ENCODE peak calls at places on chromosome 15, in eight cellular contexts. C, G, I, T, W, R, Q and X are unnamed samples.

GRCh38 chr15:74825895-74826294 is 532 bp upstream of the CPLX3 start:
- DNase-seq in G (no peak), T (no peak), W (no peak), Q (no peak), C (no peak), I (no peak), R (no peak), X (no peak)

GRCh38 chr15:51585953-51586352 is 36.6 kb downstream of the DMXL2 start:
- DNase-seq in Q (no peak), R (no peak), G (no peak), C (no peak), W (no peak), I (no peak), T (no peak), X (no peak)

GRCh38 chr15:96893159-96893906 is 562.8 kb downstream of the NR2F2 start:
- DNase-seq in Q (peak), C (peak), W (peak), I (peak), R (no peak), T (peak), G (no peak), X (no peak)

GRCh38 chr15:76310470-76311070 is 699 bp downstream of the ETFA start:
- DNase-seq in Q (peak), C (peak), T (peak), I (no peak), R (no peak), G (no peak), W (no peak), X (no peak)

GRCh38 chr15:24955549-24955929 is 752 bp downstream of the SNRPN start:
- DNase-seq in T (no peak), Q (peak), I (no peak), G (no peak), W (no peak), C (no peak), R (peak), X (no peak)

GRCh38 chr15:98221144-98221543 is 260.6 kb downstream of the ARRDC4 start:
- DNase-seq in T (no peak), W (no peak), I (no peak), R (no peak), C (no peak), Q (no peak), G (no peak), X (no peak)

GRCh38 chr15:66698318-66698961 is 3.6 kb upstream of the SMAD6 start:
- DNase-seq in W (peak), I (peak), G (peak), C (peak), T (peak), Q (peak), R (peak), X (no peak)

GRCh38 chr15:73930371-73930770 is 4.1 kb downstream of the LOXL1 start:
- DNase-seq in W (no peak), C (peak), Q (peak), I (no peak), G (no peak), T (no peak), R (peak), X (peak)

GRCh38 chr15:40830884-40831283 is 2.4 kb upstream of the PPP1R14D start:
- DNase-seq in C (no peak), W (no peak), I (no peak), T (no peak), R (no peak), G (no peak), Q (no peak), X (no peak)

DNA sequence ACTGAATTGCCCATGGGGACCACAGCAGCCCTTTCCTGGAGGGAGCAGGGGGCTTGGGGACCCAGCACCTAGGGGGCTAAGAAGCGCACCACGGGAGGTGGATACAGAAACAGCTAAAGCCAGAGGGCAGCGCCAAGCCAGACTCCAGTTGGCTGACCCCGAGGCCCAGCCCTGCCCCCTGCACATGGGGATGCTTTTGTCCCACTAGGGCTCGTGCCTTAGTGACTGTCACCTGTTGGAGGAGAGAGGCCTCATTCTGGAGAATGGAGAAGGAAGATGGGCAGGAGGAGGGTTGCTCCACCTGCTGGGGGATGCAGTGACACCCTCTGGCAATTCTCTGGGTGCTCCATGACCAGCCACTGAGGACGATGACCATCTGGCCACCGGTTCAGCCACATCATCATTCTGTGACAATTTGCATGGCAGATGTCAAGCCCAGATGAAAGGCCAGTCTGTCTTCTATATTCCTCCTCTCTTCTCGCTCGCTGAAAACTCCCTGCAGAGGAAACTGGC is 167.8 kb upstream of the TLE3 start:
- DNase-seq in C (no peak), R (no peak), T (no peak), I (no peak), Q (no peak), W (no peak), G (no peak), X (no peak)
- TF ChIP-seq CTCF in C (no peak), R (no peak), T (peak), I (peak), Q (no peak), W (no peak), G (peak), X (peak)

GRCh38 chr15:44798815-44799214 is 62.5 kb downstream of the TRIM69 start:
- DNase-seq in C (no peak), G (no peak), T (no peak), R (no peak), Q (peak), W (peak), I (no peak), X (no peak)
- TF ChIP-seq CTCF in C (peak), G (peak), T (peak), R (no peak), Q (peak), W (peak), I (peak), X (peak)

DNA sequence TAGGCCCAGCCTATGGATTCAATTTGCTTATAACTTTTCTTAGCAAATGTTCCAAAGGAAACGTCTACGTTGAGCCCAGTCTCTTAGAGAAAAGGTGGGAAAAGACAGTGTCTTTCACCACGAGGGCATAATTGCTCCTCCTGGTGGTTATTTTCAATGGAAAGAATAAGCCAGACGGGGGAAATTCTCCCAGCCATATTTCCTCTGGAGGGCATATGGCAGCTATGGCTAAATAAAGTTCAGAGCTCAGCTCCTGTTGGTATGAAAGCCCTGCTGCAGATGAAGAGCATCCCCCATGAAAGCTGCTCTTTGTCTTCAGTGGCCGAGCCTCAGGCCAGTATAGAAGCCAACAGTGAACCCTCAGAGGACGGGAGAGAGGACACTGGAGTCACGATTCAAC is 297.9 kb downstream of the RYR3 start:
- DNase-seq in R (no peak), I (no peak), Q (peak), C (no peak), G (no peak), T (peak), W (no peak), X (no peak)
- TF ChIP-seq CTCF in R (no peak), I (peak), Q (peak), C (no peak), G (peak), T (peak), W (no peak), X (peak)

DNA sequence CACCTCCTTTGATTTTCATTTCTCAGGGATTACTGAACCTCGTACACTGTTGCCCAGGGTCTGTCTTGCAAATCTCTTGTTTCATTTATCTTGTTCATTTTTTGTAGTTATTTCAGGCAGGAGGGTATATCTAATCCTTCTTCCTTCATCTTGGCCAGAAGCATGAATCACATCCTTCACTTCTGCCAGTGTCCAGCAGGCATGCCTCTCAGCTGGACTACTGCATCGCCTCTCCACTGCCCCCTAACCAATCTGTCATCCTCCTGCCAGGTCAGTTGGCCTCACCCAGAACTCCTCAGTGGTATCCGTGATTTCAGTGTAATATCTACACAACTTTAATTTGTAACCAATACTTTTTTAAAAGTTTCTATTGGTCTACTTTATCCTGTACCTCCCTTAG is 297.9 kb downstream of the GABRG3 start:
- DNase-seq in R (no peak), Q (no peak), I (no peak), C (no peak), T (no peak), W (no peak), G (no peak), X (no peak)
- TF ChIP-seq CTCF in R (no peak), Q (no peak), I (no peak), C (no peak), T (no peak), W (no peak), G (no peak), X (no peak)

GRCh38 chr15:64651573-64652260 is 123.7 kb downstream of the RBPMS2 start:
- DNase-seq in R (no peak), G (peak), Q (peak), T (no peak), W (no peak), C (no peak), I (peak), X (no peak)

GRCh38 chr15:64656508-64656907 is 118.9 kb downstream of the RBPMS2 start:
- DNase-seq in C (no peak), Q (no peak), I (no peak), T (no peak), W (no peak), G (no peak), R (no peak), X (no peak)

DNA sequence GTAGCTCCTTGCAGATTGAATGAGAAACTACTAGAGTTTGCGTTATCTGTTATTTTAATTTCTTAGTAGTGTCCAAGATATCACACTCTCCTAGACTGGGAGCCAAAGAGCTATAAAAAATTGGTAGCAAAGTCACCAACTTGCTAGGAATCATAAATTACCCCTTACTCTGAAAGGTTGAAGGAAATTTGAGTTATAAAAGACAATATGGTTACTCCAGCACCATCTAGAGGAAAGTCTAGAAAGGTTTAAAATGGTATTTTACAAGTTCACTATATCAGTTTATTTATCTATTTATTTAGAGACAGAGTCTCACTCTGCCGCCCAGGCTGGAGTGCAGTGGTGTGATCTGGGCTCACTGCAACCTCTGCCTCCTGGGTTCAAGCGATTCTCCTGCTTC is 121.6 kb downstream of the RBPMS2 start:
- DNase-seq in T (no peak), R (no peak), Q (no peak), W (no peak), G (no peak), I (no peak), C (no peak), X (no peak)
- TF ChIP-seq CTCF in T (peak), R (no peak), Q (peak), W (peak), G (peak), I (no peak), C (no peak), X (peak)

DNA sequence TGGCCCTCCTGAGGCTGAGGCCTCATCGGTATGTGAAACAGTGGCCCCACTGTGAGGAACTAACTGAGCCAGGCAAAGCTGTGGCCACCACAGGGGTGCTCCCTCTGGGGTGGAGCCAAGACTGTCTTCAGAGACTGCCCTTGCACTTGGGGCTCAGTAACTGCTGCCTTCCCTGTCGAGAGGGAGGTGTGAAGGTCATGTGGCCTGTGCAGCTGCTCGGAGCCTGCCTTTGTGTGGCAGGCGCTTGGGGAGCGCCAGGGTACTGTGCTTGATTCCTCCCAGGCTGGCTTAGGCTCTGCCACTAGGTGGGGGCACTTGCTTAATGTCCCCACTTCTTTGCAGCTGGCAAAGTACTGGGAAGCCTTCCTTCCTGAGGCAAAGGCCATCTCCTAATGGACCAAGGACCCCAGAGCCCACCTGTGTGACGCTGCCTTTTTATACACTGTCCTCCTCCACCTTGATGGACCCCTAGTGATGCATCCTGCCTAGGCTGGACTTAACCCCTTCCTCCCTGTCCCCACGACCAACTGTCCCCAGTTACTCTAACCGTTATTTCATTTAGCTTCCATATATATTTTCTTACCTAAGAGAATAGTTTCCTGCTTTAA is 14.2 kb upstream of the SNX22 start:
- DNase-seq in C (no peak), G (no peak), W (no peak), I (no peak), T (no peak), R (no peak), Q (no peak), X (no peak)
- TF ChIP-seq CTCF in C (no peak), G (no peak), W (no peak), I (no peak), T (no peak), R (no peak), Q (no peak), X (peak)

GRCh38 chr15:33490703-33491102 is 179.9 kb downstream of the RYR3 start:
- DNase-seq in I (no peak), G (no peak), C (no peak), W (no peak), T (no peak), R (no peak), Q (no peak), X (no peak)

GRCh38 chr15:33492434-33493052 is 181.8 kb downstream of the RYR3 start:
- DNase-seq in I (no peak), T (no peak), G (no peak), W (no peak), R (no peak), Q (no peak), C (no peak), X (no peak)

GRCh38 chr15:33494306-33494705 is 183.5 kb downstream of the RYR3 start:
- DNase-seq in R (no peak), I (no peak), T (no peak), W (no peak), G (no peak), C (no peak), Q (no peak), X (no peak)

GRCh38 chr15:33489335-33489734 is 178.6 kb downstream of the RYR3 start:
- DNase-seq in Q (no peak), G (no peak), R (no peak), T (no peak), W (no peak), I (no peak), C (no peak), X (no peak)
- TF ChIP-seq CTCF in Q (no peak), G (no peak), R (no peak), T (no peak), W (no peak), I (no peak), C (no peak), X (no peak)